ENCODE peak calls at places on chromosomes 3 and 15, in ten cellular contexts. X is progenitor cell of endocrine pancreas; N is activated CD4-positive, alpha-beta T cell treated with anti-CD3 and anti-CD28 coated beads, Interleukin-2, amount 50 U/mL, for 24 hours; E is frontal cortex; I is heart left ventricle; L is NCI-H2029; D is brain microvascular endothelial cell; W is LoVo; B is NCI-H1092 treated with DMSO at 0.1 percent for 48 hours; M is glutamatergic neuron. J is an unnamed sample.
A peak's percentile ranks its signal among the peaks of the same experiment; 100 is the strongest.

GRCh38 chr15:59168536-59168935 is 38.1 kb upstream of the LDHAL6B start:
- DNase-seq in X (no peak), N (no peak), E (no peak), I (no peak), L (no peak), D (peak; percentile 78), W (no peak), B (no peak), M (no peak), J (no peak)

GRCh38 chr3:55622116-55622515 is 135.0 kb upstream of the WNT5A start:
- DNase-seq in X (no peak), N (no peak), E (no peak), I (no peak), L (no peak), D (peak; percentile 49), W (peak; percentile 16), B (no peak), M (no peak), J (no peak)

GRCh38 chr15:43524254-43524847 is 6.9 kb downstream of the MAP1A start:
- DNase-seq in X (no peak), N (no peak), E (no peak), I (no peak), L (no peak), D (no peak), W (no peak), B (no peak), M (no peak), J (no peak)

GRCh38 chr3:9153763-9154601 is 95.5 kb downstream of the SRGAP3 start:
- DNase-seq in X (no peak), N (no peak), E (no peak), I (peak; percentile 40), L (no peak), D (no peak), W (no peak), B (no peak), M (no peak), J (no peak)

GRCh38 chr3:188349276-188349962 is 195.5 kb downstream of the LPP start:
- DNase-seq in X (no peak), N (no peak), E (no peak), I (no peak), L (no peak), D (no peak), W (no peak), B (no peak), M (no peak), J (no peak)

GRCh38 chr15:72554471-72555425 is 80.6 kb downstream of the ARIH1 start:
- DNase-seq in X (no peak), N (peak; percentile 25), E (no peak), I (no peak), L (no peak), D (peak; percentile 94), W (no peak), B (no peak), M (no peak), J (no peak)

GRCh38 chr15:29822100-29822684 is at the start of gene TJP1:
- DNase-seq in X (peak; percentile 75), N (no peak), E (peak; percentile 81), I (peak; percentile 85), L (peak; percentile 34), D (peak; percentile 60), W (peak; percentile 81), B (peak; percentile 44), M (peak; percentile 87), J (peak; percentile 43)

GRCh38 chr15:92409006-92409405 is 15.3 kb downstream of the ST8SIA2 start:
- DNase-seq in X (no peak), N (no peak), E (no peak), I (no peak), L (no peak), D (no peak), W (no peak), B (no peak), M (no peak), J (no peak)

GRCh38 chr15:72116680-72117447 is 1.1 kb downstream of the MYO9A start:
- DNase-seq in X (no peak), N (peak; percentile 6), E (peak; percentile 24), I (peak; percentile 47), L (no peak), D (peak; percentile 28), W (no peak), B (no peak), M (no peak), J (peak; percentile 37)

GRCh38 chr3:191331443-191331842 is 1.1 kb upstream of the UTS2B start:
- DNase-seq in X (no peak), N (no peak), E (no peak), I (no peak), L (no peak), D (no peak), W (no peak), B (no peak), M (no peak), J (no peak)

GRCh38 chr3:59502806-59503205 is 453.0 kb upstream of the CFAP20DC start:
- DNase-seq in X (no peak), N (peak; percentile 42), E (no peak), I (no peak), L (no peak), D (peak; percentile 86), W (no peak), B (no peak), M (no peak), J (no peak)

GRCh38 chr3:126622694-126623093 is 32.2 kb downstream of the TXNRD3 start:
- DNase-seq in X (no peak), N (no peak), E (no peak), I (no peak), L (no peak), D (no peak), W (no peak), B (no peak), M (no peak), J (no peak)

GRCh38 chr3:171809513-171810277 is 588 bp downstream of the PLD1 start:
- DNase-seq in X (no peak), N (peak; percentile 18), E (no peak), I (no peak), L (peak; percentile 73), D (peak; percentile 89), W (peak; percentile 71), B (peak; percentile 38), M (peak; percentile 64), J (peak; percentile 57)

GRCh38 chr3:40951636-40952035 is 247.7 kb upstream of the CTNNB1 start:
- DNase-seq in X (no peak), N (no peak), E (no peak), I (no peak), L (no peak), D (peak; percentile 94), W (no peak), B (no peak), M (no peak), J (no peak)